ENCODE peak calls at places on chromosomes 12 and 14, in seven cellular contexts. R is Daoy; Z is Right ventricle myocardium superior; B is suprapubic skin; E is NCI-H1105; J is stimulated activated CD4-positive, alpha-beta T cell treated with anti-CD3 and anti-CD28 coated beads, TNF-alpha, amount 100 ng/mL, for 48 hours; N is ELF-1. S is an unnamed sample.

GRCh38 chr14:21039059-21039422 is 3.1 kb upstream of the RNASE7 start:
- DNase-seq in N (peak), R (no peak), Z (peak), B (peak), J (no peak), E (no peak), S (no peak)

GRCh38 chr12:120156315-120157259 is 37.9 kb downstream of the GCN1 start:
- DNase-seq in R (no peak), Z (no peak), B (no peak), J (no peak), E (no peak), N (no peak), S (no peak)

GRCh38 chr12:67981236-67982164 is 7.7 kb upstream of the IFNG-AS1 start:
- DNase-seq in N (no peak), Z (no peak), R (peak), B (no peak), J (no peak), E (no peak), S (no peak)

GRCh38 chr12:41619705-41620104 is 431.6 kb downstream of the PDZRN4 start:
- DNase-seq in B (no peak), J (no peak), E (no peak), R (no peak), Z (no peak), N (no peak), S (no peak)

GRCh38 chr12:103955811-103956514 is 9.7 kb upstream of the TDG start:
- DNase-seq in R (no peak), J (no peak), E (peak), N (peak), B (no peak), Z (no peak), S (no peak)

GRCh38 chr14:105525326-105525725 is 1.1 kb upstream of the TMEM121 start:
- DNase-seq in Z (no peak), J (no peak), N (no peak), E (no peak), B (no peak), R (no peak), S (peak)

GRCh38 chr12:49279706-49280159 is 14.9 kb downstream of the TUBA1C start:
- DNase-seq in Z (no peak), N (peak), J (no peak), R (no peak), B (no peak), E (no peak), S (no peak)

GRCh38 chr12:115511971-115512370 is 765.5 kb downstream of the MED13L start:
- DNase-seq in R (no peak), J (no peak), E (no peak), Z (no peak), N (peak), B (no peak), S (no peak)

GRCh38 chr14:104101086-104101621 is 15.7 kb downstream of the ASPG start:
- DNase-seq in R (no peak), E (no peak), J (no peak), N (no peak), Z (peak), B (peak), S (no peak)

GRCh38 chr14:105315211-105315721 is 718 bp downstream of the PACS2 start:
- DNase-seq in R (peak), N (no peak), Z (peak), B (no peak), E (no peak), J (no peak), S (no peak)

GRCh38 chr14:28308727-28309126 is 457.9 kb upstream of the FOXG1 start:
- DNase-seq in J (no peak), E (no peak), Z (no peak), R (peak), B (no peak), N (no peak), S (no peak)

GRCh38 chr14:73712540-73713141 is 1.5 kb downstream of the PNMA1 start:
- DNase-seq in Z (no peak), N (peak), E (peak), B (no peak), R (peak), J (peak), S (no peak)

GRCh38 chr12:109961612-109962011 is 34.6 kb downstream of the GIT2 start:
- DNase-seq in J (no peak), B (no peak), N (no peak), Z (no peak), R (peak), E (no peak), S (no peak)

S was measured in mesenteric fat pad.